ENCODE peak calls at places on chromosomes 6 and 20, in nine cellular contexts. One of them, this sample, is unnamed.

GRCh38 chr6:14333556-14334305 is 216.2 kb downstream of the CD83 start:
- DNase-seq in brain microvascular endothelial cell: peak; percentile 22
- DNase-seq in activated B cell treated with CpG ODN at 0.5 μM for 24 hours: no peak
- DNase-seq in Daoy: no peak
- DNase-seq in RWPE1: no peak
- DNase-seq in activated T-helper 1 cell treated with anti-CD3 and anti-CD28 coated beads, Interleukin-2, amount 50 U/mL, for 16 hours: no peak
- DNase-seq in stimulated activated CD4-positive, alpha-beta T cell treated with anti-CD3 and anti-CD28 coated beads, Interleukin-15, amount 100 ng/mL, for 24 hours: no peak
- DNase-seq in psoas muscle: no peak
- DNase-seq in activated CD4-positive, CD25-positive, alpha-beta regulatory T cell: no peak
- DNase-seq in this sample: no peak

GRCh38 chr6:8499540-8499939 is 64.2 kb upstream of the SLC35B3 start:
- DNase-seq in activated CD4-positive, CD25-positive, alpha-beta regulatory T cell: no peak
- DNase-seq in psoas muscle: no peak
- DNase-seq in activated T-helper 1 cell treated with anti-CD3 and anti-CD28 coated beads, Interleukin-2, amount 50 U/mL, for 16 hours: no peak
- DNase-seq in stimulated activated CD4-positive, alpha-beta T cell treated with anti-CD3 and anti-CD28 coated beads, Interleukin-15, amount 100 ng/mL, for 24 hours: no peak
- DNase-seq in activated B cell treated with CpG ODN at 0.5 μM for 24 hours: no peak
- DNase-seq in RWPE1: no peak
- DNase-seq in brain microvascular endothelial cell: no peak
- DNase-seq in Daoy: peak; percentile 15
- DNase-seq in this sample: peak; percentile 5

GRCh38 chr6:37663016-37663810 is 34.5 kb downstream of the MDGA1 start:
- DNase-seq in activated T-helper 1 cell treated with anti-CD3 and anti-CD28 coated beads, Interleukin-2, amount 50 U/mL, for 16 hours: no peak
- DNase-seq in activated CD4-positive, CD25-positive, alpha-beta regulatory T cell: no peak
- DNase-seq in brain microvascular endothelial cell: no peak
- DNase-seq in psoas muscle: no peak
- DNase-seq in Daoy: peak; percentile 28
- DNase-seq in activated B cell treated with CpG ODN at 0.5 μM for 24 hours: no peak
- DNase-seq in RWPE1: no peak
- DNase-seq in stimulated activated CD4-positive, alpha-beta T cell treated with anti-CD3 and anti-CD28 coated beads, Interleukin-15, amount 100 ng/mL, for 24 hours: no peak
- DNase-seq in this sample: no peak

GRCh38 chr6:31763617-31763940 is 1.1 kb downstream of the SAPCD1 start:
- DNase-seq in activated T-helper 1 cell treated with anti-CD3 and anti-CD28 coated beads, Interleukin-2, amount 50 U/mL, for 16 hours: no peak
- DNase-seq in brain microvascular endothelial cell: no peak
- DNase-seq in stimulated activated CD4-positive, alpha-beta T cell treated with anti-CD3 and anti-CD28 coated beads, Interleukin-15, amount 100 ng/mL, for 24 hours: no peak
- DNase-seq in activated CD4-positive, CD25-positive, alpha-beta regulatory T cell: no peak
- DNase-seq in psoas muscle: no peak
- DNase-seq in RWPE1: peak; percentile 58
- DNase-seq in Daoy: no peak
- DNase-seq in activated B cell treated with CpG ODN at 0.5 μM for 24 hours: no peak
- DNase-seq in this sample: peak; percentile 33

GRCh38 chr20:38302721-38303120 is 1.2 kb upstream of the BPI start:
- DNase-seq in activated T-helper 1 cell treated with anti-CD3 and anti-CD28 coated beads, Interleukin-2, amount 50 U/mL, for 16 hours: no peak
- DNase-seq in Daoy: no peak
- DNase-seq in activated B cell treated with CpG ODN at 0.5 μM for 24 hours: no peak
- DNase-seq in stimulated activated CD4-positive, alpha-beta T cell treated with anti-CD3 and anti-CD28 coated beads, Interleukin-15, amount 100 ng/mL, for 24 hours: no peak
- DNase-seq in brain microvascular endothelial cell: no peak
- DNase-seq in RWPE1: no peak
- DNase-seq in psoas muscle: no peak
- DNase-seq in activated CD4-positive, CD25-positive, alpha-beta regulatory T cell: no peak
- DNase-seq in this sample: no peak

GRCh38 chr20:62417981-62418708 is 9.2 kb downstream of the RBBP8NL start:
- DNase-seq in brain microvascular endothelial cell: no peak
- DNase-seq in activated CD4-positive, CD25-positive, alpha-beta regulatory T cell: no peak
- DNase-seq in Daoy: no peak
- DNase-seq in RWPE1: no peak
- DNase-seq in activated B cell treated with CpG ODN at 0.5 μM for 24 hours: no peak
- DNase-seq in psoas muscle: no peak
- DNase-seq in stimulated activated CD4-positive, alpha-beta T cell treated with anti-CD3 and anti-CD28 coated beads, Interleukin-15, amount 100 ng/mL, for 24 hours: no peak
- DNase-seq in activated T-helper 1 cell treated with anti-CD3 and anti-CD28 coated beads, Interleukin-2, amount 50 U/mL, for 16 hours: no peak
- DNase-seq in this sample: no peak

GRCh38 chr6:149984778-149985177 is 21.0 kb downstream of the ULBP1 start:
- DNase-seq in Daoy: no peak
- DNase-seq in activated T-helper 1 cell treated with anti-CD3 and anti-CD28 coated beads, Interleukin-2, amount 50 U/mL, for 16 hours: no peak
- DNase-seq in stimulated activated CD4-positive, alpha-beta T cell treated with anti-CD3 and anti-CD28 coated beads, Interleukin-15, amount 100 ng/mL, for 24 hours: no peak
- DNase-seq in psoas muscle: no peak
- DNase-seq in activated B cell treated with CpG ODN at 0.5 μM for 24 hours: no peak
- DNase-seq in activated CD4-positive, CD25-positive, alpha-beta regulatory T cell: no peak
- DNase-seq in brain microvascular endothelial cell: no peak
- DNase-seq in RWPE1: no peak
- DNase-seq in this sample: no peak

GRCh38 chr20:59925894-59926293 is 7.5 kb downstream of the SYCP2 start:
- DNase-seq in activated T-helper 1 cell treated with anti-CD3 and anti-CD28 coated beads, Interleukin-2, amount 50 U/mL, for 16 hours: no peak
- DNase-seq in stimulated activated CD4-positive, alpha-beta T cell treated with anti-CD3 and anti-CD28 coated beads, Interleukin-15, amount 100 ng/mL, for 24 hours: no peak
- DNase-seq in activated CD4-positive, CD25-positive, alpha-beta regulatory T cell: no peak
- DNase-seq in psoas muscle: no peak
- DNase-seq in activated B cell treated with CpG ODN at 0.5 μM for 24 hours: no peak
- DNase-seq in Daoy: no peak
- DNase-seq in RWPE1: peak; percentile 36
- DNase-seq in brain microvascular endothelial cell: no peak
- DNase-seq in this sample: peak; percentile 25

GRCh38 chr20:61805781-61806180 is 259.9 kb downstream of the TAF4 start:
- DNase-seq in stimulated activated CD4-positive, alpha-beta T cell treated with anti-CD3 and anti-CD28 coated beads, Interleukin-15, amount 100 ng/mL, for 24 hours: no peak
- DNase-seq in psoas muscle: no peak
- DNase-seq in activated CD4-positive, CD25-positive, alpha-beta regulatory T cell: no peak
- DNase-seq in activated B cell treated with CpG ODN at 0.5 μM for 24 hours: no peak
- DNase-seq in activated T-helper 1 cell treated with anti-CD3 and anti-CD28 coated beads, Interleukin-2, amount 50 U/mL, for 16 hours: no peak
- DNase-seq in Daoy: no peak
- DNase-seq in RWPE1: no peak
- DNase-seq in brain microvascular endothelial cell: no peak
- DNase-seq in this sample: no peak

GRCh38 chr6:134667106-134667505 is 282.8 kb downstream of the ALDH8A1 start:
- DNase-seq in Daoy: no peak
- DNase-seq in activated CD4-positive, CD25-positive, alpha-beta regulatory T cell: no peak
- DNase-seq in psoas muscle: no peak
- DNase-seq in RWPE1: no peak
- DNase-seq in activated B cell treated with CpG ODN at 0.5 μM for 24 hours: no peak
- DNase-seq in brain microvascular endothelial cell: no peak
- DNase-seq in activated T-helper 1 cell treated with anti-CD3 and anti-CD28 coated beads, Interleukin-2, amount 50 U/mL, for 16 hours: no peak
- DNase-seq in stimulated activated CD4-positive, alpha-beta T cell treated with anti-CD3 and anti-CD28 coated beads, Interleukin-15, amount 100 ng/mL, for 24 hours: no peak
- DNase-seq in this sample: no peak

GRCh38 chr20:58702859-58703648 is 10.5 kb downstream of the NPEPL1 start:
- DNase-seq in activated B cell treated with CpG ODN at 0.5 μM for 24 hours: no peak
- DNase-seq in brain microvascular endothelial cell: no peak
- DNase-seq in activated CD4-positive, CD25-positive, alpha-beta regulatory T cell: no peak
- DNase-seq in psoas muscle: no peak
- DNase-seq in Daoy: no peak
- DNase-seq in RWPE1: no peak
- DNase-seq in stimulated activated CD4-positive, alpha-beta T cell treated with anti-CD3 and anti-CD28 coated beads, Interleukin-15, amount 100 ng/mL, for 24 hours: no peak
- DNase-seq in activated T-helper 1 cell treated with anti-CD3 and anti-CD28 coated beads, Interleukin-2, amount 50 U/mL, for 16 hours: no peak
- DNase-seq in this sample: no peak

GRCh38 chr6:95576621-95577316 is 566 bp upstream of the MANEA start:
- DNase-seq in activated CD4-positive, CD25-positive, alpha-beta regulatory T cell: no peak
- DNase-seq in stimulated activated CD4-positive, alpha-beta T cell treated with anti-CD3 and anti-CD28 coated beads, Interleukin-15, amount 100 ng/mL, for 24 hours: no peak
- DNase-seq in RWPE1: peak; percentile 3
- DNase-seq in Daoy: no peak
- DNase-seq in activated B cell treated with CpG ODN at 0.5 μM for 24 hours: no peak
- DNase-seq in psoas muscle: no peak
- DNase-seq in brain microvascular endothelial cell: no peak
- DNase-seq in activated T-helper 1 cell treated with anti-CD3 and anti-CD28 coated beads, Interleukin-2, amount 50 U/mL, for 16 hours: no peak
- DNase-seq in this sample: peak; percentile 22

GRCh38 chr6:87929843-87930288 is 117.8 kb upstream of the SPACA1 start:
- DNase-seq in activated B cell treated with CpG ODN at 0.5 μM for 24 hours: peak; percentile 49
- DNase-seq in stimulated activated CD4-positive, alpha-beta T cell treated with anti-CD3 and anti-CD28 coated beads, Interleukin-15, amount 100 ng/mL, for 24 hours: peak; percentile 71
- DNase-seq in activated CD4-positive, CD25-positive, alpha-beta regulatory T cell: no peak
- DNase-seq in Daoy: peak; percentile 85
- DNase-seq in psoas muscle: peak; percentile 71
- DNase-seq in RWPE1: peak; percentile 82
- DNase-seq in brain microvascular endothelial cell: peak; percentile 90
- DNase-seq in activated T-helper 1 cell treated with anti-CD3 and anti-CD28 coated beads, Interleukin-2, amount 50 U/mL, for 16 hours: peak; percentile 14
- DNase-seq in this sample: peak; percentile 67

GRCh38 chr6:107956586-107957164 is 1.3 kb downstream of the SEC63 start:
- DNase-seq in activated T-helper 1 cell treated with anti-CD3 and anti-CD28 coated beads, Interleukin-2, amount 50 U/mL, for 16 hours: no peak
- DNase-seq in activated B cell treated with CpG ODN at 0.5 μM for 24 hours: no peak
- DNase-seq in brain microvascular endothelial cell: peak; percentile 11
- DNase-seq in stimulated activated CD4-positive, alpha-beta T cell treated with anti-CD3 and anti-CD28 coated beads, Interleukin-15, amount 100 ng/mL, for 24 hours: no peak
- DNase-seq in activated CD4-positive, CD25-positive, alpha-beta regulatory T cell: no peak
- DNase-seq in psoas muscle: no peak
- DNase-seq in Daoy: no peak
- DNase-seq in RWPE1: peak; percentile 26
- DNase-seq in this sample: peak; percentile 32

GRCh38 chr6:106895703-106896040 is 78.9 kb downstream of the CD24 start:
- DNase-seq in brain microvascular endothelial cell: no peak
- DNase-seq in RWPE1: no peak
- DNase-seq in Daoy: no peak
- DNase-seq in stimulated activated CD4-positive, alpha-beta T cell treated with anti-CD3 and anti-CD28 coated beads, Interleukin-15, amount 100 ng/mL, for 24 hours: no peak
- DNase-seq in activated B cell treated with CpG ODN at 0.5 μM for 24 hours: no peak
- DNase-seq in activated T-helper 1 cell treated with anti-CD3 and anti-CD28 coated beads, Interleukin-2, amount 50 U/mL, for 16 hours: no peak
- DNase-seq in activated CD4-positive, CD25-positive, alpha-beta regulatory T cell: no peak
- DNase-seq in psoas muscle: no peak
- DNase-seq in this sample: no peak

GRCh38 chr6:162856885-162857284 is 129.1 kb downstream of the PACRG start:
- DNase-seq in Daoy: peak; percentile 81
- DNase-seq in brain microvascular endothelial cell: peak; percentile 80
- DNase-seq in psoas muscle: no peak
- DNase-seq in activated CD4-positive, CD25-positive, alpha-beta regulatory T cell: no peak
- DNase-seq in activated B cell treated with CpG ODN at 0.5 μM for 24 hours: no peak
- DNase-seq in stimulated activated CD4-positive, alpha-beta T cell treated with anti-CD3 and anti-CD28 coated beads, Interleukin-15, amount 100 ng/mL, for 24 hours: no peak
- DNase-seq in RWPE1: peak; percentile 54
- DNase-seq in activated T-helper 1 cell treated with anti-CD3 and anti-CD28 coated beads, Interleukin-2, amount 50 U/mL, for 16 hours: no peak
- DNase-seq in this sample: peak; percentile 27

GRCh38 chr20:41505198-41505597 is 113.0 kb downstream of the CHD6 start:
- DNase-seq in stimulated activated CD4-positive, alpha-beta T cell treated with anti-CD3 and anti-CD28 coated beads, Interleukin-15, amount 100 ng/mL, for 24 hours: no peak
- DNase-seq in brain microvascular endothelial cell: no peak
- DNase-seq in activated T-helper 1 cell treated with anti-CD3 and anti-CD28 coated beads, Interleukin-2, amount 50 U/mL, for 16 hours: no peak
- DNase-seq in activated CD4-positive, CD25-positive, alpha-beta regulatory T cell: no peak
- DNase-seq in Daoy: no peak
- DNase-seq in psoas muscle: no peak
- DNase-seq in activated B cell treated with CpG ODN at 0.5 μM for 24 hours: no peak
- DNase-seq in RWPE1: no peak
- DNase-seq in this sample: no peak

GRCh38 chr20:33850159-33850558 is 39.0 kb downstream of the CHMP4B start:
- DNase-seq in activated CD4-positive, CD25-positive, alpha-beta regulatory T cell: no peak
- DNase-seq in brain microvascular endothelial cell: no peak
- DNase-seq in psoas muscle: no peak
- DNase-seq in RWPE1: no peak
- DNase-seq in stimulated activated CD4-positive, alpha-beta T cell treated with anti-CD3 and anti-CD28 coated beads, Interleukin-15, amount 100 ng/mL, for 24 hours: no peak
- DNase-seq in Daoy: no peak
- DNase-seq in activated T-helper 1 cell treated with anti-CD3 and anti-CD28 coated beads, Interleukin-2, amount 50 U/mL, for 16 hours: no peak
- DNase-seq in activated B cell treated with CpG ODN at 0.5 μM for 24 hours: no peak
- DNase-seq in this sample: no peak

GRCh38 chr6:514396-514973 is 122.9 kb downstream of the IRF4 start:
- DNase-seq in RWPE1: no peak
- DNase-seq in Daoy: no peak
- DNase-seq in activated T-helper 1 cell treated with anti-CD3 and anti-CD28 coated beads, Interleukin-2, amount 50 U/mL, for 16 hours: no peak
- DNase-seq in psoas muscle: no peak
- DNase-seq in brain microvascular endothelial cell: no peak
- DNase-seq in activated CD4-positive, CD25-positive, alpha-beta regulatory T cell: no peak
- DNase-seq in stimulated activated CD4-positive, alpha-beta T cell treated with anti-CD3 and anti-CD28 coated beads, Interleukin-15, amount 100 ng/mL, for 24 hours: peak; percentile 52
- DNase-seq in activated B cell treated with CpG ODN at 0.5 μM for 24 hours: no peak
- DNase-seq in this sample: no peak

GRCh38 chr6:50185006-50185405 is 135.3 kb upstream of the DEFB112 start:
- DNase-seq in Daoy: no peak
- DNase-seq in activated CD4-positive, CD25-positive, alpha-beta regulatory T cell: no peak
- DNase-seq in brain microvascular endothelial cell: no peak
- DNase-seq in stimulated activated CD4-positive, alpha-beta T cell treated with anti-CD3 and anti-CD28 coated beads, Interleukin-15, amount 100 ng/mL, for 24 hours: no peak
- DNase-seq in RWPE1: no peak
- DNase-seq in psoas muscle: no peak
- DNase-seq in activated B cell treated with CpG ODN at 0.5 μM for 24 hours: no peak
- DNase-seq in activated T-helper 1 cell treated with anti-CD3 and anti-CD28 coated beads, Interleukin-2, amount 50 U/mL, for 16 hours: no peak
- DNase-seq in this sample: no peak

GRCh38 chr6:3522561-3523287 is 65.9 kb upstream of the SLC22A23 start:
- DNase-seq in psoas muscle: no peak
- DNase-seq in brain microvascular endothelial cell: no peak
- DNase-seq in activated CD4-positive, CD25-positive, alpha-beta regulatory T cell: no peak
- DNase-seq in stimulated activated CD4-positive, alpha-beta T cell treated with anti-CD3 and anti-CD28 coated beads, Interleukin-15, amount 100 ng/mL, for 24 hours: no peak
- DNase-seq in Daoy: no peak
- DNase-seq in RWPE1: peak; percentile 64
- DNase-seq in activated B cell treated with CpG ODN at 0.5 μM for 24 hours: no peak
- DNase-seq in activated T-helper 1 cell treated with anti-CD3 and anti-CD28 coated beads, Interleukin-2, amount 50 U/mL, for 16 hours: no peak
- DNase-seq in this sample: peak; percentile 40

GRCh38 chr6:166430269-166430668 is 47.5 kb upstream of the MPC1 start:
- DNase-seq in stimulated activated CD4-positive, alpha-beta T cell treated with anti-CD3 and anti-CD28 coated beads, Interleukin-15, amount 100 ng/mL, for 24 hours: no peak
- DNase-seq in RWPE1: no peak
- DNase-seq in activated T-helper 1 cell treated with anti-CD3 and anti-CD28 coated beads, Interleukin-2, amount 50 U/mL, for 16 hours: no peak
- DNase-seq in brain microvascular endothelial cell: no peak
- DNase-seq in activated B cell treated with CpG ODN at 0.5 μM for 24 hours: no peak
- DNase-seq in activated CD4-positive, CD25-positive, alpha-beta regulatory T cell: no peak
- DNase-seq in psoas muscle: no peak
- DNase-seq in Daoy: no peak
- DNase-seq in this sample: no peak

GRCh38 chr20:58877374-58878360 is 25.2 kb downstream of the GNAS start:
- DNase-seq in activated CD4-positive, CD25-positive, alpha-beta regulatory T cell: no peak
- DNase-seq in activated B cell treated with CpG ODN at 0.5 μM for 24 hours: no peak
- DNase-seq in activated T-helper 1 cell treated with anti-CD3 and anti-CD28 coated beads, Interleukin-2, amount 50 U/mL, for 16 hours: no peak
- DNase-seq in brain microvascular endothelial cell: no peak
- DNase-seq in psoas muscle: no peak
- DNase-seq in RWPE1: no peak
- DNase-seq in stimulated activated CD4-positive, alpha-beta T cell treated with anti-CD3 and anti-CD28 coated beads, Interleukin-15, amount 100 ng/mL, for 24 hours: peak; percentile 12
- DNase-seq in Daoy: no peak
- DNase-seq in this sample: no peak

GRCh38 chr20:57327820-57328219 is 1.8 kb upstream of the SPO11 start:
- DNase-seq in activated B cell treated with CpG ODN at 0.5 μM for 24 hours: no peak
- DNase-seq in activated CD4-positive, CD25-positive, alpha-beta regulatory T cell: no peak
- DNase-seq in brain microvascular endothelial cell: no peak
- DNase-seq in activated T-helper 1 cell treated with anti-CD3 and anti-CD28 coated beads, Interleukin-2, amount 50 U/mL, for 16 hours: no peak
- DNase-seq in psoas muscle: no peak
- DNase-seq in Daoy: no peak
- DNase-seq in stimulated activated CD4-positive, alpha-beta T cell treated with anti-CD3 and anti-CD28 coated beads, Interleukin-15, amount 100 ng/mL, for 24 hours: no peak
- DNase-seq in RWPE1: no peak
- DNase-seq in this sample: no peak

GRCh38 chr20:36579996-36580545 is 6.7 kb downstream of the TGIF2 start:
- DNase-seq in activated B cell treated with CpG ODN at 0.5 μM for 24 hours: no peak
- DNase-seq in brain microvascular endothelial cell: peak; percentile 28
- DNase-seq in stimulated activated CD4-positive, alpha-beta T cell treated with anti-CD3 and anti-CD28 coated beads, Interleukin-15, amount 100 ng/mL, for 24 hours: no peak
- DNase-seq in Daoy: no peak
- DNase-seq in RWPE1: no peak
- DNase-seq in psoas muscle: no peak
- DNase-seq in activated T-helper 1 cell treated with anti-CD3 and anti-CD28 coated beads, Interleukin-2, amount 50 U/mL, for 16 hours: no peak
- DNase-seq in activated CD4-positive, CD25-positive, alpha-beta regulatory T cell: no peak
- DNase-seq in this sample: peak; percentile 28

GRCh38 chr6:167760979-167761793 is 65.5 kb upstream of the AFDN start:
- DNase-seq in brain microvascular endothelial cell: peak; percentile 2
- DNase-seq in stimulated activated CD4-positive, alpha-beta T cell treated with anti-CD3 and anti-CD28 coated beads, Interleukin-15, amount 100 ng/mL, for 24 hours: no peak
- DNase-seq in psoas muscle: no peak
- DNase-seq in activated T-helper 1 cell treated with anti-CD3 and anti-CD28 coated beads, Interleukin-2, amount 50 U/mL, for 16 hours: no peak
- DNase-seq in activated CD4-positive, CD25-positive, alpha-beta regulatory T cell: no peak
- DNase-seq in Daoy: peak; percentile 9
- DNase-seq in RWPE1: no peak
- DNase-seq in activated B cell treated with CpG ODN at 0.5 μM for 24 hours: no peak
- DNase-seq in this sample: no peak

GRCh38 chr6:162706236-162706635 is 21.3 kb downstream of the PRKN start:
- DNase-seq in activated B cell treated with CpG ODN at 0.5 μM for 24 hours: no peak
- DNase-seq in activated T-helper 1 cell treated with anti-CD3 and anti-CD28 coated beads, Interleukin-2, amount 50 U/mL, for 16 hours: no peak
- DNase-seq in psoas muscle: peak; percentile 44
- DNase-seq in activated CD4-positive, CD25-positive, alpha-beta regulatory T cell: no peak
- DNase-seq in RWPE1: no peak
- DNase-seq in stimulated activated CD4-positive, alpha-beta T cell treated with anti-CD3 and anti-CD28 coated beads, Interleukin-15, amount 100 ng/mL, for 24 hours: no peak
- DNase-seq in Daoy: no peak
- DNase-seq in brain microvascular endothelial cell: no peak
- DNase-seq in this sample: no peak

GRCh38 chr6:106745824-106746610 is 116.6 kb downstream of the QRSL1 start:
- DNase-seq in activated T-helper 1 cell treated with anti-CD3 and anti-CD28 coated beads, Interleukin-2, amount 50 U/mL, for 16 hours: no peak
- DNase-seq in Daoy: peak; percentile 75
- DNase-seq in brain microvascular endothelial cell: no peak
- DNase-seq in RWPE1: peak; percentile 34
- DNase-seq in psoas muscle: no peak
- DNase-seq in activated CD4-positive, CD25-positive, alpha-beta regulatory T cell: no peak
- DNase-seq in stimulated activated CD4-positive, alpha-beta T cell treated with anti-CD3 and anti-CD28 coated beads, Interleukin-15, amount 100 ng/mL, for 24 hours: no peak
- DNase-seq in activated B cell treated with CpG ODN at 0.5 μM for 24 hours: no peak
- DNase-seq in this sample: peak; percentile 80

GRCh38 chr20:6660441-6660840 is 107.0 kb upstream of the BMP2 start:
- DNase-seq in activated B cell treated with CpG ODN at 0.5 μM for 24 hours: no peak
- DNase-seq in brain microvascular endothelial cell: no peak
- DNase-seq in activated CD4-positive, CD25-positive, alpha-beta regulatory T cell: no peak
- DNase-seq in Daoy: no peak
- DNase-seq in psoas muscle: no peak
- DNase-seq in RWPE1: peak; percentile 54
- DNase-seq in activated T-helper 1 cell treated with anti-CD3 and anti-CD28 coated beads, Interleukin-2, amount 50 U/mL, for 16 hours: no peak
- DNase-seq in stimulated activated CD4-positive, alpha-beta T cell treated with anti-CD3 and anti-CD28 coated beads, Interleukin-15, amount 100 ng/mL, for 24 hours: no peak
- DNase-seq in this sample: peak; percentile 79

GRCh38 chr6:14435291-14435690 is 317.7 kb downstream of the CD83 start:
- DNase-seq in activated B cell treated with CpG ODN at 0.5 μM for 24 hours: no peak
- DNase-seq in RWPE1: no peak
- DNase-seq in activated CD4-positive, CD25-positive, alpha-beta regulatory T cell: no peak
- DNase-seq in psoas muscle: no peak
- DNase-seq in Daoy: no peak
- DNase-seq in stimulated activated CD4-positive, alpha-beta T cell treated with anti-CD3 and anti-CD28 coated beads, Interleukin-15, amount 100 ng/mL, for 24 hours: no peak
- DNase-seq in activated T-helper 1 cell treated with anti-CD3 and anti-CD28 coated beads, Interleukin-2, amount 50 U/mL, for 16 hours: no peak
- DNase-seq in brain microvascular endothelial cell: no peak
- DNase-seq in this sample: no peak

GRCh38 chr6:125197795-125198269 is 44.3 kb downstream of the TPD52L1 start:
- DNase-seq in psoas muscle: peak; percentile 69
- DNase-seq in brain microvascular endothelial cell: peak; percentile 42
- DNase-seq in Daoy: peak; percentile 24
- DNase-seq in stimulated activated CD4-positive, alpha-beta T cell treated with anti-CD3 and anti-CD28 coated beads, Interleukin-15, amount 100 ng/mL, for 24 hours: no peak
- DNase-seq in RWPE1: peak; percentile 53
- DNase-seq in activated T-helper 1 cell treated with anti-CD3 and anti-CD28 coated beads, Interleukin-2, amount 50 U/mL, for 16 hours: no peak
- DNase-seq in activated B cell treated with CpG ODN at 0.5 μM for 24 hours: no peak
- DNase-seq in activated CD4-positive, CD25-positive, alpha-beta regulatory T cell: no peak
- DNase-seq in this sample: peak; percentile 45